ENCODE peak calls at places on chromosomes 6 and 20, in four cellular contexts. S, M, D and L are unnamed samples. For H3K9me3, the result is how much of the 10 kb centered on the place peaks cover.

GRCh38 chr20:46051556-46052323 is 22.7 kb downstream of the SLC12A5 start:
- DNase-seq in S (no peak), M (no peak), D (no peak), L (no peak)

GRCh38 chr6:113648698-113649097 is 208.4 kb upstream of the MARCKS start:
- DNase-seq in S (no peak), M (no peak), D (no peak), L (no peak)

GRCh38 chr6:148583631-148584030 is 163.2 kb upstream of the UST start:
- DNase-seq in S (no peak), M (no peak), D (no peak), L (no peak)

GRCh38 chr6:10418361-10418861 is 3.5 kb upstream of the TFAP2A start:
- DNase-seq in S (no peak), M (no peak), D (no peak), L (no peak)

GRCh38 chr6:29532320-29532951 is 27.1 kb downstream of the UBD start:
- DNase-seq in S (no peak), M (no peak), D (no peak), L (no peak)

GRCh38 chr6:31907158-31907813 is 5.4 kb upstream of the ZBTB12 start:
- DNase-seq in S (no peak), M (no peak), D (no peak), L (no peak)

GRCh38 chr20:52191132-52191435 is 495 bp downstream of the ZFP64 start:
- DNase-seq in S (no peak), M (no peak), D (no peak), L (no peak)

GRCh38 chr6:155121699-155122098 is 126.6 kb downstream of the TIAM2 start:
- DNase-seq in S (no peak), M (no peak), D (no peak), L (no peak)

GRCh38 chr20:20391766-20392165 is 23.9 kb downstream of the INSM1 start:
- DNase-seq in S (no peak), M (no peak), D (no peak), L (no peak)

GRCh38 chr20:48012401-48012974 is 227.2 kb upstream of the SULF2 start:
- DNase-seq in S (no peak), M (no peak), D (no peak), L (no peak)

GRCh38 chr6:139776051-139776450 is 401.6 kb upstream of the CITED2 start:
- DNase-seq in S (no peak), M (no peak), D (no peak), L (no peak)

GRCh38 chr6:169935348-169935718 is 183.9 kb downstream of the ERMARD start:
- DNase-seq in S (no peak), M (no peak), D (no peak), L (no peak)

GRCh38 chr6:169934699-169935347 is 183.4 kb downstream of the ERMARD start:
- DNase-seq in S (no peak), M (no peak), D (no peak), L (no peak)

GRCh38 chr6:169933251-169933821 is 181.9 kb downstream of the ERMARD start:
- DNase-seq in S (no peak), M (no peak), D (no peak), L (no peak)

GRCh38 chr6:169932491-169932890 is 181.1 kb downstream of the ERMARD start:
- DNase-seq in S (no peak), M (no peak), D (no peak), L (no peak)

DNA sequence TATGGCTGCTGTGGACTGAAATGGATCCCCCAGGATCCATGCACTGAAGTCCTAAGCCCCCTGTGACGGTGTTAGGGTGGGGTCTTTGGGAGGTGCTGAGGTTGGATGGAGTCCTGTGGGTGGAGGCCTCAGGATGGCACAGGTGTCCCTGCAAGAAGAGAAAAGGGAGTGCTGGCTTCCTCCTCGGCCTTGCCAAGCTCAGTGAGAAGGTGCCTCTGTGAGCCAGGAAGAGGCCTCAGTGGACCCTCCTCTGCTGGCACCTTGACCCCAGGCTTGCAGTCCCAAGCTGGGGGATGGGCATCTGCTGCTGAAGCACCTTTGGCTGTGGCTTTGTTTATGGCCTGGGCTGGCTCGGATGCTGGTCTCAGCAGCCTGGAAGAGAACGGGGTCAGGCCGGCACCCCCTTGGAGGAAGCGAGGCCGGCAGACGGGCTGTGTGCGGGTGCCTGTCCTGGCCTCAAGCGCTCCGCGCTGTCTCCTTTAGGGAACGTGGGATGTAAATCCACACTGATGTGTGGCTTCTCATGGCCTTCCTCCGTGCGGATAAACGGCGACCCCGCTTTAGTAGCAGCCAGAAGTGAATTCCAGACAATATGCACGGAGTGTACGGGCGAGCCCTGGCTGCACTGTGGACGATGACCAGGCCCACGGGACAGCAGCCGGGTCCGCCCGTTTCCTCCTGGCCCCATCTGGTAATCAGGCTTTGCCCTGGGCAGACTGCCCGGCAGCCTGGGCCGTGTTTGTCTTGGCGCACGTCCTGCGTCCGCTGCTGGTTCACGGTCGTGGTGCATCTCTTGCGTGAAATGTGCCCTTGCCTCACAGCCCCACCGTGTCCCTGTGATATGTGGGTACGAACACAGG is 182.6 kb downstream of the ERMARD start:
- DNase-seq in S (no peak), M (peak), D (no peak), L (no peak)
- H3K9me3 ChIP-seq in S (under half), M (under half), D (under half), L (under half)

GRCh38 chr6:25130518-25130917 is 148.7 kb upstream of the CARMIL1 start:
- DNase-seq in S (no peak), M (no peak), D (no peak), L (no peak)
- H3K9me3 ChIP-seq in S (under half), M (under half), D (under half), L (under half)

GRCh38 chr6:37972994-37973757 is 153.6 kb downstream of the ZFAND3 start:
- DNase-seq in S (no peak), M (no peak), D (no peak), L (no peak)
- H3K9me3 ChIP-seq in S (under half), M (under half), D (under half), L (under half)

GRCh38 chr20:62511915-62512610 is 36.3 kb upstream of the GATA5 start:
- DNase-seq in S (no peak), M (peak), D (no peak), L (no peak)
- H3K9me3 ChIP-seq in S (under half), M (under half), D (under half), L (under half)

GRCh38 chr20:30816182-30816645 is 441.2 kb upstream of the DEFB115 start:
- DNase-seq in S (no peak), M (peak), D (no peak), L (no peak)
- H3K9me3 ChIP-seq in S (under half), M (under half), D (under half), L (under half)

GRCh38 chr6:137518584-137518983 is 24.4 kb upstream of the OLIG3 start:
- DNase-seq in S (no peak), M (no peak), D (no peak), L (no peak)
- H3K9me3 ChIP-seq in S (under half), M (under half), D (under half), L (under half)